ENCODE peak calls at places on chromosomes 16 and 17, in four cellular contexts. One of them, this sample, is unnamed.

GRCh38 chr17:62919388-62919787 is 46.6 kb upstream of the TANC2 start:
- DNase-seq in transverse colon: no peak
- DNase-seq in GM12878: no peak
- DNase-seq in esophagus muscularis mucosa: no peak
- DNase-seq in this sample: no peak

GRCh38 chr16:69601250-69601649 is 35.5 kb downstream of the NFAT5 start:
- DNase-seq in transverse colon: no peak
- DNase-seq in GM12878: no peak
- DNase-seq in esophagus muscularis mucosa: no peak
- DNase-seq in this sample: no peak

GRCh38 chr16:17515421-17516210 is 44.9 kb upstream of the XYLT1 start:
- DNase-seq in transverse colon: no peak
- DNase-seq in GM12878: no peak
- DNase-seq in esophagus muscularis mucosa: no peak
- DNase-seq in this sample: no peak

GRCh38 chr17:32520737-32521399 is 34.1 kb downstream of the CDK5R1 start:
- DNase-seq in transverse colon: no peak
- DNase-seq in GM12878: no peak
- DNase-seq in esophagus muscularis mucosa: no peak
- DNase-seq in this sample: no peak

GRCh38 chr17:67824735-67825626 is at the start of gene BPTF:
- DNase-seq in transverse colon: peak
- DNase-seq in GM12878: peak
- DNase-seq in esophagus muscularis mucosa: peak
- DNase-seq in this sample: peak

GRCh38 chr17:32871736-32872135 is 5.2 kb downstream of the MYO1D start:
- DNase-seq in transverse colon: no peak
- DNase-seq in GM12878: no peak
- DNase-seq in esophagus muscularis mucosa: no peak
- DNase-seq in this sample: no peak

GRCh38 chr16:23521037-23521743 is 10.9 kb upstream of the GGA2 start:
- DNase-seq in transverse colon: no peak
- DNase-seq in GM12878: no peak
- DNase-seq in esophagus muscularis mucosa: no peak
- DNase-seq in this sample: no peak

GRCh38 chr17:10349403-10349802 is 23.4 kb downstream of the MYH13 start:
- DNase-seq in transverse colon: no peak
- DNase-seq in GM12878: no peak
- DNase-seq in esophagus muscularis mucosa: no peak
- DNase-seq in this sample: no peak

GRCh38 chr17:49882434-49882833 is 34.6 kb upstream of the TAC4 start:
- DNase-seq in transverse colon: no peak
- DNase-seq in GM12878: no peak
- DNase-seq in esophagus muscularis mucosa: no peak
- DNase-seq in this sample: no peak

GRCh38 chr17:41860254-41860931 is 4.8 kb downstream of the KLHL11 start:
- DNase-seq in transverse colon: no peak
- DNase-seq in GM12878: no peak
- DNase-seq in esophagus muscularis mucosa: no peak
- DNase-seq in this sample: no peak

GRCh38 chr17:77256710-77257109 is 115.9 kb downstream of the SEC14L1 start:
- DNase-seq in transverse colon: no peak
- DNase-seq in GM12878: no peak
- DNase-seq in esophagus muscularis mucosa: no peak
- DNase-seq in this sample: no peak

GRCh38 chr17:19744492-19744891 is 3.6 kb downstream of the ALDH3A1 start:
- DNase-seq in transverse colon: peak
- DNase-seq in GM12878: no peak
- DNase-seq in esophagus muscularis mucosa: no peak
- DNase-seq in this sample: no peak

GRCh38 chr16:4136229-4136813 is 20.1 kb upstream of the ADCY9 start:
- DNase-seq in transverse colon: peak
- DNase-seq in GM12878: no peak
- DNase-seq in esophagus muscularis mucosa: no peak
- DNase-seq in this sample: peak

GRCh38 chr17:17772231-17772630 is 64.6 kb downstream of the SREBF1 start:
- DNase-seq in transverse colon: no peak
- DNase-seq in GM12878: no peak
- DNase-seq in esophagus muscularis mucosa: no peak
- DNase-seq in this sample: no peak

GRCh38 chr17:4903051-4903818 is at the start of gene CHRNE:
- DNase-seq in transverse colon: peak
- DNase-seq in GM12878: peak
- DNase-seq in esophagus muscularis mucosa: peak
- DNase-seq in this sample: peak

GRCh38 chr16:66020061-66020460 is 346.4 kb upstream of the CDH5 start:
- DNase-seq in transverse colon: no peak
- DNase-seq in GM12878: no peak
- DNase-seq in esophagus muscularis mucosa: no peak
- DNase-seq in this sample: no peak

GRCh38 chr16:55933038-55933437 is 57.9 kb upstream of the CES5A start:
- DNase-seq in transverse colon: no peak
- DNase-seq in GM12878: no peak
- DNase-seq in esophagus muscularis mucosa: peak
- DNase-seq in this sample: no peak

GRCh38 chr17:34199932-34200534 is 55.1 kb upstream of the CCL2 start:
- DNase-seq in transverse colon: peak
- DNase-seq in GM12878: peak
- DNase-seq in esophagus muscularis mucosa: peak
- DNase-seq in this sample: peak

GRCh38 chr17:81481011-81481799 is 31.4 kb downstream of the ACTG1 start:
- DNase-seq in transverse colon: peak
- DNase-seq in GM12878: no peak
- DNase-seq in esophagus muscularis mucosa: no peak
- DNase-seq in this sample: peak

GRCh38 chr16:25264599-25264998 is 7.0 kb upstream of the ZKSCAN2 start:
- DNase-seq in transverse colon: no peak
- DNase-seq in GM12878: no peak
- DNase-seq in esophagus muscularis mucosa: no peak
- DNase-seq in this sample: no peak

GRCh38 chr16:24853830-24854229 is 8.1 kb downstream of the SLC5A11 start:
- DNase-seq in transverse colon: no peak
- DNase-seq in GM12878: no peak
- DNase-seq in esophagus muscularis mucosa: no peak
- DNase-seq in this sample: no peak

GRCh38 chr16:27561216-27561615 is 11.3 kb downstream of the KATNIP start:
- DNase-seq in transverse colon: no peak
- DNase-seq in GM12878: no peak
- DNase-seq in esophagus muscularis mucosa: no peak
- DNase-seq in this sample: no peak

GRCh38 chr17:77571562-77571981 is 386.9 kb upstream of the TNRC6C start:
- DNase-seq in transverse colon: no peak
- DNase-seq in GM12878: no peak
- DNase-seq in esophagus muscularis mucosa: no peak
- DNase-seq in this sample: no peak

GRCh38 chr16:12611916-12612597 is 191.6 kb downstream of the CPPED1 start:
- DNase-seq in transverse colon: no peak
- DNase-seq in GM12878: no peak
- DNase-seq in esophagus muscularis mucosa: peak
- DNase-seq in this sample: no peak

GRCh38 chr16:53912155-53912554 is 208.2 kb downstream of the FTO start:
- DNase-seq in transverse colon: no peak
- DNase-seq in GM12878: peak
- DNase-seq in esophagus muscularis mucosa: no peak
- DNase-seq in this sample: no peak

GRCh38 chr16:56346131-56346890 is 79.0 kb downstream of the AMFR start:
- DNase-seq in transverse colon: no peak
- DNase-seq in GM12878: no peak
- DNase-seq in esophagus muscularis mucosa: no peak
- DNase-seq in this sample: no peak

GRCh38 chr17:2706911-2707510 is 4.6 kb downstream of the CLUH start:
- DNase-seq in transverse colon: no peak
- DNase-seq in GM12878: no peak
- DNase-seq in esophagus muscularis mucosa: no peak
- DNase-seq in this sample: no peak

GRCh38 chr16:65274576-65274975 is 152.7 kb upstream of the CDH11 start:
- DNase-seq in transverse colon: no peak
- DNase-seq in GM12878: no peak
- DNase-seq in esophagus muscularis mucosa: peak
- DNase-seq in this sample: no peak

GRCh38 chr17:69945698-69946185 is 129.3 kb upstream of the KCNJ16 start:
- DNase-seq in transverse colon: no peak
- DNase-seq in GM12878: no peak
- DNase-seq in esophagus muscularis mucosa: no peak
- DNase-seq in this sample: no peak

GRCh38 chr16:17161034-17161433 is 309.7 kb downstream of the XYLT1 start:
- DNase-seq in transverse colon: no peak
- DNase-seq in GM12878: no peak
- DNase-seq in esophagus muscularis mucosa: no peak
- DNase-seq in this sample: no peak

GRCh38 chr17:80457236-80457856 is 19.1 kb downstream of the NPTX1 start:
- DNase-seq in transverse colon: no peak
- DNase-seq in GM12878: no peak
- DNase-seq in esophagus muscularis mucosa: no peak
- DNase-seq in this sample: no peak

GRCh38 chr17:76193616-76194015 is 46.7 kb downstream of the RNF157 start:
- DNase-seq in transverse colon: no peak
- DNase-seq in GM12878: no peak
- DNase-seq in esophagus muscularis mucosa: no peak
- DNase-seq in this sample: no peak

GRCh38 chr16:30557397-30557949 is 701 bp downstream of the ZNF764 start:
- DNase-seq in transverse colon: no peak
- DNase-seq in GM12878: no peak
- DNase-seq in esophagus muscularis mucosa: no peak
- DNase-seq in this sample: no peak

GRCh38 chr16:30559690-30560089 is 1.5 kb upstream of the ZNF764 start:
- DNase-seq in transverse colon: no peak
- DNase-seq in GM12878: no peak
- DNase-seq in esophagus muscularis mucosa: no peak
- DNase-seq in this sample: no peak

GRCh38 chr16:30558789-30559377 is 709 bp upstream of the ZNF764 start:
- DNase-seq in transverse colon: no peak
- DNase-seq in GM12878: no peak
- DNase-seq in esophagus muscularis mucosa: no peak
- DNase-seq in this sample: no peak

GRCh38 chr16:30555848-30556473 is 2.2 kb downstream of the ZNF764 start:
- DNase-seq in transverse colon: no peak
- DNase-seq in GM12878: no peak
- DNase-seq in esophagus muscularis mucosa: no peak
- DNase-seq in this sample: no peak

DNA sequence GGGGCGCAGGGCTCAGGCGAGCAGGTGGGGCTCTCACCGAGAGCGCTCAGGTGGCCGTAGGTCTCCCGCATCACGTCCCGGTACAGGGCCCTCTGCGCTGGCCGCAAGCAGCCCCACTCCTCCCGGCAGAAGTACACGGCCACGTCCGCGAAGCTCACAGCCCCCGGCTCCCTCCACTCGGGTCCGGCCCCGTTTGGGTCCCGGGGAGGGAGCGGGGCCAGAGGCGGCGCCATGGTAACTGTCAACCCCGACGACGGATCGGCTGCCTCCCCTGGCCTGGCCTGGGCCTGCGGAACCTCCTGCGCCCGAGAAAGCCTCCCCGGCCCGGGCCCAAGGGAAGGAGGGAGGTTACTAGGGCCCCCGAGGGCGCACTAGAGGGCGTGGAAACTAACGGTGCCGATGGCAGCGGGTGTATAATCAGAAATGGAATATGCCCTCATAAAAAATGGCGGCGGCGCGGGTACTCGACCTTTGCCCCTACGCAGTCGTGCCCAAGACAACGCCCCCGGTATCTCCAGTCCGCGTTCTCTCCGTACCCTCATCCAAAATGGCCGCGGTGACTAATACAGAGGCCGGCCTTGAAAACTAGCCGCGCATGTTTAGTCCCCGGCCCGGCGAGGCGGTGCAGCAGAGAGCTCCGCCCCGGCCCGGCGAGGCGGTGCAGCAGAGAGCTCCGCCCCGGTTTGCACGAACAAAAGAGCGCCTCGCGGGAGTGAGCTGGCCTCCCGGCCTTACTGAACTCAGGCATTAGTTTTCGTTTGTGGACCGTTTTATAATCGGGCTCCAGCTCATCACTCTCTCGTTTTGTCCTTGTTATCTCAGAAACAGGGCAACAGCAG is at the start of gene ZNF764:
- DNase-seq in transverse colon: peak
- DNase-seq in GM12878: peak
- DNase-seq in esophagus muscularis mucosa: peak
- DNase-seq in this sample: peak
- TF ChIP-seq POLR2A in transverse colon: peak
- TF ChIP-seq POLR2A in GM12878: peak
- TF ChIP-seq POLR2A in esophagus muscularis mucosa: no peak
- TF ChIP-seq POLR2A in this sample: peak

GRCh38 chr16:88383401-88384221 is 852 bp downstream of the ZNF469 start:
- DNase-seq in transverse colon: no peak
- DNase-seq in GM12878: no peak
- DNase-seq in esophagus muscularis mucosa: no peak
- DNase-seq in this sample: no peak
- TF ChIP-seq POLR2AphosphoS5 in transverse colon: no peak
- TF ChIP-seq POLR2AphosphoS5 in GM12878: no peak
- TF ChIP-seq POLR2AphosphoS5 in esophagus muscularis mucosa: no peak
- TF ChIP-seq POLR2AphosphoS5 in this sample: no peak

DNA sequence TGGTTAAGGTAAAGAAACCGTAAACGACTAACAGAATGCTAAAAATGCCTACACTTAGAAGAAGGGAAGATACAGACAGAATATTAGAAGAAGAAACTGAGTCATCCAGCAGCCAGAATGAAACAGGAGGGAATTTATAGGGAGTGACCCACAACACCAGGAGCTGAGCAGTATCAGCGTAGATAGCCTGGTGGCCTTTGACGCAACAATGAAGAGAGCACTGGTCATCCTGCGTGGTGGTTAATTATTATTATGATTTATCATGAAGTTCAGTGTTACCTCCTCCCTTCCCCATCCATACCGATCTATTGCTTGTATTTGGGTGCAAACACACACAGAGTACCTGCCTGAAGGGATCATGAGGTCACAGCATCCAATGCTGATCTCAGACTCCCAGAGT is 38.5 kb downstream of the ERCC4 start:
- DNase-seq in transverse colon: no peak
- DNase-seq in GM12878: no peak
- DNase-seq in esophagus muscularis mucosa: no peak
- DNase-seq in this sample: no peak
- TF ChIP-seq EP300 in transverse colon: no peak
- TF ChIP-seq EP300 in GM12878: no peak
- TF ChIP-seq EP300 in esophagus muscularis mucosa: no peak
- TF ChIP-seq EP300 in this sample: no peak

DNA sequence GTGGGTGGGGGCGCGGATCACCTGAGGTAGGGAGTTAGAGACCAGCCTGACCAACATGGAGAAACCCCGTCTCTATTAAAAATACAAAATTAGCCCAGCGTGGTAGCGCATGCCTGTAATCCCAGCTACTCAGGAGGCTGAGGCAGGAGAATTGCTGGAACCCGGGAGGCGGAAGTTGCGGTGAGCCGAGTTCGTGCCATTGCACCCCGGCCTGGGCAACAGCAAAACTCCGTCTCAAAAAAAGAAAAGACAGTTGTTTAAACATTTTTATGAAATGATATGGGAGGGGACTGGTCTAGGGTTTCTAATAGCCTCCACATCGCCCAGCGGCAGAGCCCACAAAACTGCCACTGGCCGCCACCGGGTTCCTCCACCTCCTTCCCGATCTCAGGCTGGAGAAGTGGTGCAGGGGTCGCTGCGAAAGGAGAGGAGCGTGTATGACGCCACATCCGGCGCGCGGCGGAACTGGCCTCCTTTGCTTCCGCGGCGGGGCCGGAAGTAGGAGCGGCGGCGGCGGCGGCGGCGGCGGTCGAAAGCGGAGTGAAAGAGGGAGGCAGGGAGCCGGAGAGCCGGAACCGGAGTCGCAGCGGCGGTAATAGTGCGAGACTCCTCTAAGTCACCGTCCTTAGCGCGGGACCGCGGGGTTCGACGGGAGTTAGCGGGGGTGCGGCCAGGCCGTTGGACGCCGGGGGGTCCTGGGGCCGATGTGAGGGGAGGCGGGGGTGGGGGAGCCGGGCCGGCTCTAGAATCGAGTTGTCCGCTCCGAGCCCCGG is at the start of gene PPP4C:
- DNase-seq in transverse colon: peak
- DNase-seq in GM12878: no peak
- DNase-seq in esophagus muscularis mucosa: peak
- DNase-seq in this sample: peak
- TF ChIP-seq POLR2A in transverse colon: peak
- TF ChIP-seq POLR2A in GM12878: peak
- TF ChIP-seq POLR2A in esophagus muscularis mucosa: peak
- TF ChIP-seq POLR2A in this sample: peak